ENCODE peak calls at places on chromosomes 4 and X, in four cellular contexts. W, T, H and B are unnamed samples.

GRCh38 chrX:109862386-109862910 is 129.4 kb upstream of the ACSL4 start:
- DNase-seq in W (no peak), T (no peak), H (no peak), B (no peak)

GRCh38 chrX:2848806-2849420 is 20.2 kb downstream of the GYG2 start:
- DNase-seq in W (no peak), T (no peak), H (peak; percentile 26), B (no peak)

GRCh38 chr4:75849459-75849858 is 52.8 kb downstream of the PPEF2 start:
- DNase-seq in W (no peak), T (peak; percentile 7), H (no peak), B (peak; percentile 25)

GRCh38 chr4:5967783-5968182 is 50.4 kb downstream of the C4orf50 start:
- DNase-seq in W (no peak), T (no peak), H (no peak), B (no peak)

GRCh38 chr4:95869961-95870500 is 30.1 kb downstream of the PDHA2 start:
- DNase-seq in W (no peak), T (no peak), H (no peak), B (peak; percentile 10)

GRCh38 chr4:122744229-122744628 is 11.7 kb downstream of the BBS12 start:
- DNase-seq in W (no peak), T (no peak), H (peak; percentile 51), B (no peak)

GRCh38 chrX:133661962-133662839 is 246.9 kb upstream of the GPC4 start:
- DNase-seq in W (no peak), T (no peak), H (peak; percentile 20), B (no peak)

GRCh38 chr4:101288365-101289145 is 58.8 kb downstream of the PPP3CA start:
- DNase-seq in W (no peak), T (no peak), H (no peak), B (no peak)

GRCh38 chrX:153411255-153411987 is at the start of gene ZFP92:
- DNase-seq in W (peak; percentile 88), T (peak; percentile 71), H (no peak), B (no peak)

GRCh38 chr4:152780267-152780811 is 585 bp downstream of the ARFIP1 start:
- DNase-seq in W (peak; percentile 30), T (peak; percentile 49), H (peak; percentile 13), B (no peak)

GRCh38 chrX:112714357-112714918 is 34.7 kb upstream of the LHFPL1 start:
- DNase-seq in W (no peak), T (no peak), H (no peak), B (no peak)

GRCh38 chrX:15619053-15619772 is 18.5 kb upstream of the ACE2 start:
- DNase-seq in W (no peak), T (no peak), H (no peak), B (no peak)

GRCh38 chr4:68589790-68590189 is 13.7 kb upstream of the UGT2B17 start:
- DNase-seq in W (no peak), T (no peak), H (no peak), B (no peak)
- TF ChIP-seq FOXJ3 in W (no peak), T (no peak), H (no peak), B (no peak)

GRCh38 chrX:8304668-8305067 is 133.6 kb upstream of the VCX2 start:
- DNase-seq in W (no peak), T (no peak), H (no peak), B (no peak)

GRCh38 chrX:8305336-8305735 is 134.3 kb upstream of the VCX2 start:
- DNase-seq in W (no peak), T (no peak), H (no peak), B (no peak)

DNA sequence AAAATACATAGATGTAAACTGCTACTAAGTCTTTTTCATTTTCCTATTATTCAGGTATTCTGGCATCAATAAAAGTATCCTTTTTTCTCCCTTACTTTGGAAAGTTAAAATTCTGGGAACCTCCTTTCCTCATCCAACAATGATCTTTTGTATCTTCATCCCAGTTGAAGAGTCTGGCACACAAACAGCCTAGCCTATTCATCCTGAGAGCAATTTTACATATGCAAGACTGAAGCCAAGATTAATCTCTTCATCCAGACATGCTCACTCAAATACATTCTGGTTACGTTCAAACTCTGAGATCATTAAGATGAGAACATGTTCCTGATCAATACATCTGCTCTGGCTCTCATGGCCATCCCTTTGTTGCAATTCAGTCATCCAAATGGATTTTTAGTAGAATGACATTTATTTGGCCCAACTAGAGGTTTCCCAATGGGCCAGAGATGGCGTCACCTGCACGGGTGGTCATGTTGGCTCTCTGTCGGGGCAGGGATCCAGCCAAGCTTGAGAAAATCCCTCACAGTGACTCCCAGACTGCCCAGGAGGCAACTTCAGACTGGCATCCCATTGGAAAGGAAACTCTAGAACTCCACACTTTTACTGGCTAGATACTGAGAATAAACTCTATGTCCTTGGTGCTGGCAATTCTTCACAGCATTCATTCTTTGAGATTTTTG is 135.4 kb upstream of the VCX2 start:
- DNase-seq in W (no peak), T (no peak), H (no peak), B (no peak)
- TF ChIP-seq FOXJ3 in W (no peak), T (no peak), H (no peak), B (no peak)

DNA sequence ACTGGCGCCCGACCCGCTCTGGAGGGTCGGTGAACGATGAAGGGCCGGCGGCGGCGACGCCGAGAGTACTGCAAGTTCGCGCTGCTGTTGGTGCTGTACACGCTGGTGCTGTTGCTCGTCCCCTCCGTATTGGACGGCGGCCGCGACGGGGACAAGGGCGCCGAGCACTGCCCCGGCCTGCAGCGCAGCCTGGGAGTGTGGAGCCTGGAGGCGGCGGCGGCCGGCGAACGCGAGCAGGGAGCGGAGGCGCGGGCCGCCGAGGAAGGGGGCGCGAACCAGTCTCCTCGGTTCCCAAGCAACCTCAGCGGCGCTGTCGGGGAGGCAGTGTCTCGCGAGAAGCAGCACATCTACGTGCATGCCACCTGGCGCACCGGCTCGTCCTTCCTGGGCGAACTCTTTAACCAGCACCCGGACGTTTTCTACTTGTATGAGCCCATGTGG is 351 bp downstream of the CHST7 start:
- DNase-seq in W (peak; percentile 58), T (no peak), H (peak; percentile 53), B (peak; percentile 62)
- TF ChIP-seq FOXJ3 in W (no peak), T (no peak), H (no peak), B (no peak)

DNA sequence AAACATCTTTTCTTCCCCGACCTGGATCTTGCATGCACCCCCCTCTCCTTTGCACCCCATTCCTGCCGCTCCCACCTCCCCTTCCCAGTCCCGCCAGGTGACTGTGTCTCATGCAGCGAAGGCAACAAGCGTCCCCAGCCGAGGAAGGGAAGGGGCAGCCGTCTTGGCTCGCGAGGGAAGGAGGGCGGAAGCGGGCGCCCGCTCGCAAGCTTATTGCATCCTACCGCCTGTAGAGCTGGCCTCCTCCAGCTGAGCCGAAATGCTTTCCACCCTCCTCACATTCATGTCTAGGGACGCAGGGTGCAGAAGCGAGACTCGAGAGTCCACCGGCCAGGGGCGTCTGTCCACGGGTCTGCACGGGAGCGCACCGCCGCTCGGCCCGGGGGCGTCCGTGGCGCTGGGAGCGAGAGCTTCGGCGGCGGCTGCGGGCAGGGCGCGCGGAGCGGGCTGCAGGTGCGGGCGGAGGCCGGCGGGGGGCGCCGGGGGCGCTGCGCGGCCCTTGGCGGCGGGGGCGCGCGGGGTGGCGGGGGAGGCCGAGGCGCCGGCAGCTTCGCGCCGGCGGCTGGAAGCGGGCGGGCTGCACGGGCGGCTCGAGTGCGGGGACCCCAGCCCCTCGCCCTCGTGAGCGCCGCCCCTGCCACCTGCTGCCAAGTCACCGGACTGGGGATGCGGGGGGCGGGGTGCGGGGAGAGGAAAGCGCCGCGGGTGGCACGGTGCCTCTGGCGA is at the start of gene KCNIP4:
- DNase-seq in W (peak; percentile 68), T (no peak), H (no peak), B (peak; percentile 59)
- TF ChIP-seq FOXJ3 in W (no peak), T (no peak), H (no peak), B (no peak)

DNA sequence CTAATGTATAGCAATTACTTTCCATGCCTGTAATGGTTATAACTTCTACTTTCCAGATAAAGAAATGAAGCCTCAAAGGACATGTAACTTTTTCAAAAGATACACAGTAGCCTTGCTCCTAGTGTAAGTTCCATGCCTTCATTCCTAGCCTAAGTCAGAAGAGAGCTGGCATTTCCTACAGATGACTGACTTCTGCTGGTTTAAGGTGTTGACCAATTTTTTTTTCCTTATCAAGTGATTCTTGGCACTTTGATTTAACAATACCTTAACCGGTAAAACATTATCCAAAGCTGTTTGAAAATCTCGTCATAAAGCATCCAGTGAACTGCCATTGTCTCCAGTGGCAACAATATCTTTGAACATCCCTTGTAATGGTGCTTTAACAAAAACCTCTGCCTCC is 145.1 kb upstream of the VCX3A start:
- DNase-seq in W (no peak), T (no peak), H (no peak), B (no peak)
- TF ChIP-seq FOXJ3 in W (no peak), T (no peak), H (no peak), B (no peak)

GRCh38 chr4:170014359-170015008 is 11.7 kb downstream of the MFAP3L start:
- DNase-seq in W (peak; percentile 11), T (no peak), H (no peak), B (no peak)
- TF ChIP-seq FOXJ3 in W (no peak), T (no peak), H (no peak), B (no peak)

GRCh38 chrX:13147147-13147546 is 102.7 kb upstream of the FAM9C start:
- DNase-seq in W (no peak), T (no peak), H (no peak), B (no peak)

GRCh38 chrX:13151806-13152510 is 107.5 kb upstream of the FAM9C start:
- DNase-seq in W (no peak), T (no peak), H (no peak), B (no peak)

GRCh38 chrX:13144927-13145659 is 100.7 kb upstream of the FAM9C start:
- DNase-seq in W (no peak), T (no peak), H (no peak), B (no peak)

GRCh38 chrX:13149702-13150101 is 105.3 kb upstream of the FAM9C start:
- DNase-seq in W (no peak), T (no peak), H (no peak), B (no peak)

DNA sequence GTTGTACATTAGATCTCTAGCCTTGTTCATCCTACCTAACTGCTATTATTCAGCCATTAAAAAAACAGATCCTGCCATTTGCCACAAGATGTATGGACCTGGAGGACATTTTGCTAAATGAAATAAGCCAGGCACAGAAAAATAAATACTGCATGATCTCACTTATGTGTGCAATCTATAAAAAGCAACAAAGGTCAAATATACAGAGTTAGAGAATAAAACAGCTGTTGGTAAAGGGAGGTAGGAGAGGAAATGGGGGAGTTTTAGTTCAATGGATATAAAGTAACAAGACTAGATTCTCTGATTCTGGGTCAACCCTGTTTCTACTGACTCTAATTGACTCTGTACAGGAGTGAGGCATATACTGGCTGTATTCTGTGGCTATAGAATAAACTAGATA is 103.3 kb upstream of the FAM9C start:
- DNase-seq in W (no peak), T (no peak), H (no peak), B (no peak)
- TF ChIP-seq FOXJ3 in W (no peak), T (no peak), H (no peak), B (no peak)